ENCODE peak calls at places on chromosomes 12 and 14, in four cellular contexts. J is left lung, S is heart right ventricle, I is right lobe of liver. E is an unnamed sample.

GRCh38 chr14:104115691-104116543 is 22.5 kb upstream of the KIF26A start:
- DNase-seq in J (no peak), S (no peak), I (peak; percentile 37), E (peak; percentile 36)

GRCh38 chr14:75991753-75992152 is 6.2 kb downstream of the IFT43 start:
- DNase-seq in J (no peak), S (no peak), I (no peak), E (no peak)

GRCh38 chr14:105711058-105711620 is 184.8 kb downstream of the TMEM121 start:
- DNase-seq in J (no peak), S (no peak), I (no peak), E (no peak)

GRCh38 chr12:124461851-124462623 is 105.4 kb downstream of the NCOR2 start:
- DNase-seq in J (no peak), S (peak; percentile 8), I (no peak), E (no peak)

GRCh38 chr14:75144944-75145343 is 18.1 kb upstream of the NEK9 start:
- DNase-seq in J (peak; percentile 59), S (no peak), I (no peak), E (no peak)

GRCh38 chr14:74514471-74514932 is 20.9 kb downstream of the ISCA2 start:
- DNase-seq in J (peak; percentile 56), S (no peak), I (no peak), E (no peak)

GRCh38 chr12:10361084-10361483 is 28.8 kb downstream of the KLRK1 start:
- DNase-seq in J (no peak), S (no peak), I (no peak), E (no peak)

GRCh38 chr14:36224176-36224575 is 47.7 kb upstream of the PTCSC3 start:
- DNase-seq in J (no peak), S (no peak), I (no peak), E (no peak)

GRCh38 chr12:96048392-96048969 is 13.1 kb upstream of the LTA4H start:
- DNase-seq in J (no peak), S (no peak), I (no peak), E (no peak)

GRCh38 chr12:119713551-119714031 is 45.7 kb downstream of the PRKAB1 start:
- DNase-seq in J (peak; percentile 70), S (no peak), I (peak; percentile 65), E (no peak)

GRCh38 chr12:45040977-45041376 is 9.9 kb downstream of the DBX2 start:
- DNase-seq in J (no peak), S (no peak), I (no peak), E (no peak)

GRCh38 chr14:54737132-54737711 is 165.4 kb downstream of the GCH1 start:
- DNase-seq in J (no peak), S (no peak), I (no peak), E (no peak)

GRCh38 chr12:24198936-24199644 is 249.6 kb upstream of the SOX5 start:
- DNase-seq in J (no peak), S (no peak), I (no peak), E (no peak)

GRCh38 chr12:56565510-56566101 is 44.0 kb downstream of the RBMS2 start:
- DNase-seq in J (peak; percentile 71), S (peak; percentile 67), I (peak; percentile 53), E (no peak)

GRCh38 chr12:67137256-67137655 is 131.9 kb upstream of the CAND1 start:
- DNase-seq in J (no peak), S (no peak), I (no peak), E (no peak)

GRCh38 chr12:117507547-117507946 is 146.1 kb upstream of the NOS1 start:
- DNase-seq in J (no peak), S (no peak), I (no peak), E (peak; percentile 49)

DNA sequence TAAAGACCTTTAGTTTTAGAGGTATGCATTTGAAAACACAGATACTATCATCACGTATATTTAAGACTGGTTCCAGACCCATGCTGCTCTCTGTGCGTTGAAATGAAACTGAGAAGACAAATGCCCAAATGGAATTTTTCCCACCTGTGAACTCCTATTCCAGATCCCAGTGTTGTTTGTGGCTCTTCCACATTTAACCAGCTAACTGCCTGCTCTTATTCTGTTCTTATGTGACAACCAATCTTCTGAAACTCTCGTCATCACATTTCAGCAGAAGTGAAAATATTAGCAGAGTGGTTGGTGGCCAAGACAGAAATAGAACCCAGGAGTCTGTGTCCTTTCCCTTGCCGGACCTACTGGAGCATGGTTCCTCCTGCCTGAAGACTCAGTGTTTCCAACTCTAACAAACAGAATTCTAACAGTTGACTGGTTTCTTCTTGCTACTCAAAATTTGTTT is 460.2 kb downstream of the RAD51B start:
- DNase-seq in J (no peak), S (no peak), I (no peak), E (no peak)
- H3K4me1 ChIP-seq in J (peaks cover 18% of the 10 kb centered on the region), S (peaks cover 28% of the 10 kb centered on the region), I (no peaks in the 10 kb centered on the region), E (no peaks in the 10 kb centered on the region)

GRCh38 chr12:42483534-42483857 is 106.0 kb downstream of the PRICKLE1 start:
- DNase-seq in J (peak; percentile 38), S (peak; percentile 46), I (no peak), E (peak; percentile 11)

GRCh38 chr12:42481368-42481767 is 108.2 kb downstream of the PRICKLE1 start:
- DNase-seq in J (no peak), S (no peak), I (no peak), E (no peak)

GRCh38 chr12:42482086-42482819 is 107.3 kb downstream of the PRICKLE1 start:
- DNase-seq in J (peak; percentile 73), S (peak; percentile 66), I (peak; percentile 52), E (peak; percentile 77)

GRCh38 chr12:42484996-42485395 is 104.5 kb downstream of the PRICKLE1 start:
- DNase-seq in J (no peak), S (no peak), I (no peak), E (no peak)

GRCh38 chr12:42482820-42483533 is 106.6 kb downstream of the PRICKLE1 start:
- DNase-seq in J (peak; percentile 71), S (peak; percentile 86), I (peak; percentile 65), E (peak; percentile 38)
- H3K27ac ChIP-seq in J (peak overlapping the region; percentile 91), S (peak overlapping the region; percentile 88), I (peak overlapping the region; percentile 56), E (peak overlapping the region; percentile 76)

GRCh38 chr12:122086641-122087285 is 8.2 kb downstream of the MLXIP start:
- DNase-seq in J (no peak), S (no peak), I (no peak), E (no peak)
- H3K4me1 ChIP-seq in J (peaks cover 22% of the 10 kb centered on the region), S (peaks cover 94% of the 10 kb centered on the region), I (no peaks in the 10 kb centered on the region), E (no peaks in the 10 kb centered on the region)

GRCh38 chr14:69928111-69928523 is 48.9 kb downstream of the SMOC1 start:
- DNase-seq in J (no peak), S (no peak), I (no peak), E (no peak)
- H3K27ac ChIP-seq in J (no peak overlapping the region), S (no peak overlapping the region), I (no peak overlapping the region), E (peak overlapping the region; percentile 4)

GRCh38 chr12:57899010-57899662 is 42.2 kb upstream of the ATP23 start:
- DNase-seq in J (peak; percentile 57), S (peak; percentile 43), I (no peak), E (peak; percentile 51)
- H3K4me1 ChIP-seq in J (peaks cover 46% of the 10 kb centered on the region), S (peaks cover 54% of the 10 kb centered on the region), I (no peaks in the 10 kb centered on the region), E (peaks cover 25% of the 10 kb centered on the region)

DNA sequence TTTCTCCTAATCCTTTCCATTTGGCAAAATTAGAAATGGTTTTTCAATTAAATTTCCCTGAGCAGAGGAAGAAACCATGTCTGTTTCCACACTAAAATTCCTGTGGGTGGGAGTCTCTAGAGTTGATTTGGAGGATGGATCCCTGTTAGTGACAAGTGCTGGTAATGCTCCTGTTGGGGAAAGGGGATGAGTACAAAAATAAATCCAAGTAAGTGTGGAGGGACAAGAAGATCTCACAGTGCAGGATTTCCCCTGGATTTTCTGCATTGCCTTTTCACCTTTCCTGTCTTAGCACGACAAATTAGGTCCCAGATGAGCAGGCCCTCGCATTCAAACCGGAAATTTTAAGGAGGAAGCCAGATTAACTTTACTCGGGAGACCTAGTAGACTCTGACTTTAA is 107.5 kb downstream of the DAD1 start:
- DNase-seq in J (no peak), S (no peak), I (no peak), E (no peak)
- H3K27ac ChIP-seq in J (no peak overlapping the region), S (no peak overlapping the region), I (no peak overlapping the region), E (no peak overlapping the region)

DNA sequence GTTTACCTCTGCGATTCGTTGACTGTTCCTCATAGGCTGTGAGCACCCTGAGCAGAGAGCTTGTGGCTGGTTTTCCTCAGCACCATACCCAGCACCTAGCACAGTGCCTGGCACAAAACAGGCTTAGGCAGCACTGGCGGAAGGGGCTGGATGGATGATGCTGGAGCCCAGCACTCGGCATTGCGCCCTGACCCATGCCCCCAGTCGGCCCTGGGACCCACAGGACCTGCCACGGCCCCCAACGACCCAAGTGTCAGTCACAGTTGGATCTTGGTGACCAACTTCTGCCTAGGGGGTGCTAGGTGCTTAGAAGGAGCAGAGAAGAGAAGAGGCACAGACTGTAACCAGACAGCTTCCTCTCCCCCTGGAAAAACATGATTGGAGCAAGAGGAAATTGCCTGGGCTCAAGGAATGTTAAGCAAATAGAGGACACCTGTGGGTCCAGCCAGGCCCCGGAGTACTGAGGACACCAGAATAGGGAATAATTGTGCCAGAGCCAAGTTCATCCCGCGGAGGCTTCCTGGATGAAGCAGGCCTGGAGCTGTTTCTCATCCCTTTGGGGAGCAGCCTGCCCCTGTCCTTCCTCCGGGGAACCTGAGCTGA is 31.5 kb downstream of the DEGS2 start:
- DNase-seq in J (no peak), S (no peak), I (no peak), E (no peak)
- H3K4me1 ChIP-seq in J (no peaks in the 10 kb centered on the region), S (peaks cover 31% of the 10 kb centered on the region), I (no peaks in the 10 kb centered on the region), E (no peaks in the 10 kb centered on the region)

DNA sequence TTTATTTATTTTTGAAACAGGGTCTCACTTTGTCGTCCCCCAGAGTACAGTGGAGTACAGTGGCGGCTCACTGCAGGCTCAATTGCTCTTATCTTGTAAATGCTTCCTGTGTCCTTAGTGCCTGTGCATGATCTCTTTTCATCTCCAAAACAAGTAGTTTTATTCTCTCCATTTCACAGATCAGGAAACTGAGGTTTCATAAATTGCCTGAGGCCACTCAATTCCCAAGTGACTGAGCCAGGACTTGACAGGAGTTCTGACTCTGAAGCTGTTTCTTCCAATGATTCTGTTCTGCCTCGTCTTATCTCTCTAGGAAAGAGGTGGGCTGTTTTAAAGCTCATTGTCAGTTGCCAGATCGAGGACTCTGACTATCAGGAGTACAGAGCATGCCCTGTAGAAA is 11.3 kb upstream of the GPR68 start:
- DNase-seq in J (no peak), S (no peak), I (no peak), E (no peak)
- H3K27ac ChIP-seq in J (no peak overlapping the region), S (no peak overlapping the region), I (no peak overlapping the region), E (no peak overlapping the region)

GRCh38 chr14:100084591-100084990 is 19.4 kb downstream of the EVL start:
- DNase-seq in J (no peak), S (no peak), I (no peak), E (no peak)

GRCh38 chr14:100085451-100085850 is 20.2 kb downstream of the EVL start:
- DNase-seq in J (no peak), S (no peak), I (no peak), E (no peak)

GRCh38 chr14:100091386-100091785 is 26.2 kb downstream of the EVL start:
- DNase-seq in J (no peak), S (no peak), I (no peak), E (no peak)

GRCh38 chr14:100086361-100086760 is 21.1 kb downstream of the EVL start:
- DNase-seq in J (no peak), S (no peak), I (no peak), E (no peak)

DNA sequence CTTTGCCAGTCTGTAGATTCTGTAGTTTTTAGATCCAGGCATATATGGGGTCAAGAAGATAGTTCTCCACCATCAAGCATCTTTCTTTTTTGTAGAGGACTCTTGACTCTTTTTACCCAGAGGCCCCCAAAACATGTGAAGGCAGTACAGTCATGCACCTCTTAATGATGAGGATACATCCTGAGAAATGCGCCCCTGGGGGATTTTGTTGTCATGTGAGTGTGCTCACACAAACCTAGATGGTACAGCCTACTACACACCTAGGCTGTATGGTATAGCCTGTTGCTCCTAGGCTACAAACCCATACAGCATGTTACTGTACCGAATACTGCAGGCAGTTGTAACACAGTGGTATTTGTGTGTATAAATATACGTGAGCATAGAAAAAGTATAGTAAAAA is 23.0 kb downstream of the EVL start:
- DNase-seq in J (no peak), S (no peak), I (no peak), E (no peak)
- H3K4me1 ChIP-seq in J (no peaks in the 10 kb centered on the region), S (no peaks in the 10 kb centered on the region), I (no peaks in the 10 kb centered on the region), E (no peaks in the 10 kb centered on the region)